ENCODE peak calls at places on chromosomes 11 and 22, in seven cellular contexts. C, L, O, H, M, K and R are unnamed samples. For H3K4me1, the result is how much of the 10 kb centered on the place peaks cover.

GRCh38 chr11:128716661-128717210 is 22.9 kb downstream of the FLI1 start:
- DNase-seq in C (no peak), L (peak), O (no peak), H (no peak), M (no peak), K (peak), R (no peak)

GRCh38 chr11:2280208-2280607 is 9.8 kb upstream of the ASCL2 start:
- DNase-seq in C (no peak), L (no peak), O (no peak), H (no peak), M (no peak), K (no peak), R (no peak)

GRCh38 chr11:93089474-93090102 is 108.2 kb downstream of the SLC36A4 start:
- DNase-seq in C (no peak), L (peak), O (peak), H (no peak), M (no peak), K (peak), R (peak)

GRCh38 chr11:78351193-78351592 is 66.4 kb downstream of the GAB2 start:
- DNase-seq in C (no peak), L (peak), O (no peak), H (no peak), M (no peak), K (no peak), R (no peak)

GRCh38 chr11:3867209-3868071 is 12.0 kb downstream of the STIM1 start:
- DNase-seq in C (no peak), L (no peak), O (no peak), H (peak), M (no peak), K (no peak), R (no peak)

GRCh38 chr11:78212586-78213371 is 24.1 kb downstream of the USP35 start:
- DNase-seq in C (no peak), L (no peak), O (no peak), H (no peak), M (no peak), K (peak), R (no peak)

GRCh38 chr11:70700871-70701270 is 302.5 kb downstream of the CTTN start:
- DNase-seq in C (no peak), L (no peak), O (no peak), H (no peak), M (no peak), K (no peak), R (no peak)

GRCh38 chr11:112744041-112744440 is 217.2 kb upstream of the NCAM1 start:
- DNase-seq in C (no peak), L (no peak), O (no peak), H (no peak), M (no peak), K (no peak), R (no peak)

GRCh38 chr11:81036168-81036870 is 1595.5 kb upstream of the TENM4 start:
- DNase-seq in C (no peak), L (no peak), O (no peak), H (no peak), M (no peak), K (no peak), R (no peak)

GRCh38 chr11:431921-432320 is 9.9 kb downstream of the ANO9 start:
- DNase-seq in C (no peak), L (no peak), O (no peak), H (no peak), M (no peak), K (no peak), R (no peak)

GRCh38 chr22:33653525-33654063 is 266.7 kb downstream of the LARGE1 start:
- DNase-seq in C (no peak), L (peak), O (no peak), H (no peak), M (no peak), K (no peak), R (no peak)

GRCh38 chr22:40449676-40450035 is 79.3 kb downstream of the SGSM3 start:
- DNase-seq in C (no peak), L (no peak), O (no peak), H (no peak), M (no peak), K (peak), R (no peak)

GRCh38 chr11:73982595-73982989 is at the start of gene UCP2:
- DNase-seq in C (peak), L (peak), O (peak), H (peak), M (peak), K (peak), R (no peak)

GRCh38 chr22:27723708-27724107 is 77.8 kb downstream of the MN1 start:
- DNase-seq in C (no peak), L (no peak), O (no peak), H (no peak), M (no peak), K (no peak), R (no peak)

GRCh38 chr22:19728836-19729235 is 5.5 kb downstream of the GP1BB start:
- DNase-seq in C (no peak), L (no peak), O (no peak), H (no peak), M (no peak), K (no peak), R (no peak)

GRCh38 chr11:111336582-111337256 is 38.4 kb downstream of the POU2AF3 start:
- DNase-seq in C (no peak), L (peak), O (peak), H (no peak), M (no peak), K (peak), R (no peak)

GRCh38 chr11:47518212-47518959 is 34.5 kb downstream of the CELF1 start:
- DNase-seq in C (no peak), L (no peak), O (no peak), H (no peak), M (no peak), K (no peak), R (no peak)

GRCh38 chr22:35728639-35729308 is 11.1 kb downstream of the APOL5 start:
- DNase-seq in C (no peak), L (no peak), O (no peak), H (no peak), M (no peak), K (no peak), R (peak)

GRCh38 chr22:30227438-30228228 is 18.9 kb downstream of the LIF start:
- DNase-seq in C (no peak), L (no peak), O (no peak), H (no peak), M (no peak), K (no peak), R (no peak)

GRCh38 chr11:112524808-112525207 is 264.1 kb upstream of the PLET1 start:
- DNase-seq in C (no peak), L (no peak), O (no peak), H (peak), M (no peak), K (no peak), R (no peak)

GRCh38 chr22:27749597-27750225 is 51.8 kb downstream of the MN1 start:
- DNase-seq in C (no peak), L (peak), O (peak), H (peak), M (no peak), K (peak), R (no peak)

GRCh38 chr11:86931965-86932332 is 23.2 kb downstream of the FZD4 start:
- DNase-seq in C (no peak), L (no peak), O (no peak), H (peak), M (no peak), K (peak), R (no peak)

GRCh38 chr22:50530857-50531545 is 1.2 kb upstream of the TYMP start:
- DNase-seq in C (peak), L (peak), O (peak), H (peak), M (no peak), K (peak), R (peak)

GRCh38 chr22:29030618-29031235 is 30.9 kb downstream of the C22orf31 start:
- DNase-seq in C (peak), L (peak), O (peak), H (peak), M (no peak), K (peak), R (peak)

GRCh38 chr11:71097506-71098240 is 154.7 kb downstream of the SHANK2 start:
- DNase-seq in C (no peak), L (no peak), O (no peak), H (no peak), M (no peak), K (no peak), R (no peak)

GRCh38 chr22:19876941-19877625 is 22.4 kb upstream of the GNB1L start:
- DNase-seq in C (no peak), L (no peak), O (no peak), H (peak), M (no peak), K (no peak), R (no peak)

GRCh38 chr11:16896716-16897115 is 117.5 kb downstream of the PLEKHA7 start:
- DNase-seq in C (no peak), L (no peak), O (no peak), H (no peak), M (no peak), K (no peak), R (no peak)

GRCh38 chr11:16893456-16894076 is 120.6 kb downstream of the PLEKHA7 start:
- DNase-seq in C (no peak), L (peak), O (no peak), H (peak), M (no peak), K (no peak), R (no peak)

GRCh38 chr11:16898274-16898985 is 115.8 kb downstream of the PLEKHA7 start:
- DNase-seq in C (no peak), L (no peak), O (no peak), H (no peak), M (no peak), K (no peak), R (no peak)

GRCh38 chr11:16897460-16898061 is 116.7 kb downstream of the PLEKHA7 start:
- DNase-seq in C (no peak), L (peak), O (peak), H (peak), M (no peak), K (no peak), R (no peak)

DNA sequence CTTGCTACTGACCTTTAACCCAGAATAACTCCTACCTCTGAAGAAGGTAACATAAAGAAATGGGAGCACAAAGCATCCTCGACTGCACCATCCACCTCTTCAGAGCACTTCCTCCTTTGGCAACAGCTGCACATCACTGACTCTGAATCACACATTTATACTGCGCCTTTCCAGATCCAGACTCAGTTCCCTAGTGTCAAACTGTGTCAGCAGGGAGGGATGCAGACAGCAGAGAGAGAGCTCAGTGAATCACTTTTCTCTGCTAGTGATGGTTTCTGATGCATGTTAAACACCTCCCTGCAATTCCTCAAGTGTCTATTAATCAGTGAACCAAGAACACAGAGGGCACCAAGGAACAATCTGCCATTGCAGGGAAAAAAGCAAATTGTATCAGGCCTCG is 118.9 kb downstream of the PLEKHA7 start:
- DNase-seq in C (no peak), L (no peak), O (no peak), H (no peak), M (no peak), K (no peak), R (no peak)
- H3K4me1 ChIP-seq in C (under half), L (half or more), O (under half), H (under half), M (under half), K (under half), R (under half)

DNA sequence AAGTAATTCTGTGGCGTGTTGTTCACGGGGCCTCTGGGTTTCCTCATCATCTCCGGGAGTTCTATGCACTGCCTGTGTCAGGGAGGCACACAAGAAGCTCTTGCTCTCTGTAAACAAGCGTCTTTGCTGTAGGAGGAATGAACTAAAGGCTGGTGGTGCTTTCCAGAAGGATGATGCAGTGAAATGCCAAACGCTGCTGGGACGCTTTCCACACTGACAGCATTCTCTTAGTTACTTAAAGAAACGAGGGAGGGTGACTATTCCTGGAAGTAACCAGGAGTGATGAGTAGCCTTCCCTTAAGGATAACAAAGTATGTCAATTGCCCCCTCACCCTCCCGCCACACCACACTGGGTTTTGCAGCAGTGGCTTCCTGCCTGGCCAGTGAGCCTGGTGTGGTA is 38.5 kb upstream of the NUP50 start:
- DNase-seq in C (no peak), L (no peak), O (no peak), H (no peak), M (no peak), K (peak), R (no peak)
- H3K27ac ChIP-seq in C (no peak), L (no peak), O (no peak), H (no peak), M (no peak), K (peak), R (no peak)

GRCh38 chr11:131408011-131408640 is 37.7 kb downstream of the NTM start:
- DNase-seq in C (peak), L (peak), O (peak), H (no peak), M (no peak), K (peak), R (no peak)
- TF ChIP-seq CTCF in C (no peak), L (peak), O (peak), H (no peak), M (no peak), K (peak), R (peak)

GRCh38 chr11:67354314-67355022 is 1.1 kb upstream of the POLD4 start:
- DNase-seq in C (peak), L (no peak), O (peak), H (peak), M (no peak), K (peak), R (peak)

GRCh38 chr11:67355023-67355793 is 1.9 kb upstream of the POLD4 start:
- DNase-seq in C (no peak), L (no peak), O (no peak), H (no peak), M (no peak), K (no peak), R (no peak)

GRCh38 chr11:67353317-67354313 is at the start of gene POLD4:
- DNase-seq in C (peak), L (peak), O (peak), H (peak), M (peak), K (peak), R (peak)

GRCh38 chr11:67351275-67352005 is 1.9 kb downstream of the POLD4 start:
- DNase-seq in C (peak), L (peak), O (peak), H (peak), M (no peak), K (peak), R (peak)

DNA sequence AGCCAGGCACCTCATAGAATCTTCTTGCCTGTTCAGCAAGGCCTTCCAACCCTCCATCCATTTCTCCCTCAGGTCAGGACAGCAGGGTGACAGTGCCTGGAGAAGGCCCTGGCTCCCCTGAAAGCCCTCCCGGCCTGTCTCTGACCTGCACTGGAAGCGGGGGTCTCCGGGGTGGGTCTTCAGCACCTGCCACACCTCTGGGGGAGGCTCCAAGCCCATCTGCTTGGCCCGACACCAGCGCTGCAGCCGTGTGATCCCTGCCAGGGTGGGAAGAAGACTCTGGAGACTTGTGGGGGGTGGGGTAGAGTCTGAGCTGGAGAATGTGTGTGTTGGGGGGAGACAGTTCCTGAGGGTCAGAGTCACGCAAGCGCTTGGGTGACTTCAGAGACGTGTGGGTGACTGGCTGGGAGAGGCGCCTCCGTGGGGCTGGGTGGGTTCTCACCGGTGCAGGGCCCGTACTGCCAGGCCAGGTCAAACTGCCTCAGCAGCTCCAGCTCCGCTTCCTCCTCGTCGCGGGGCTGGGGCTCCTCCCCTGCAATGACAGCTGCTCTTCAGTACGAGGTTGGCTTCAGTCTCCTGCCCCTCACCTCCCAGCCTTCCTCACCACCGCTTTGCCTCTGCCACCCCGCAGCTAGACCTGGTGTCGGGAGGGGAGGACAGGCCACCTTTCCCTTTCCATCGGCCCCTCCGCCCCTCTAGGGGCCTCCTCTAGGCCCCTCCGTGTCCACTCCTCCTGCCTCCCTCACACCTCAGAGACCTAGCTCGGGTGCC is 615 bp downstream of the POLD4 start:
- DNase-seq in C (peak), L (peak), O (peak), H (no peak), M (no peak), K (no peak), R (peak)
- H3K4me1 ChIP-seq in C (under half), L (under half), O (under half), H (under half), M (half or more), K (under half), R (under half)

GRCh38 chr11:109914038-109914437 is 179.2 kb upstream of the ZC3H12C start:
- DNase-seq in C (peak), L (peak), O (no peak), H (no peak), M (no peak), K (no peak), R (no peak)

GRCh38 chr11:109911488-109911887 is 181.7 kb upstream of the ZC3H12C start:
- DNase-seq in C (no peak), L (no peak), O (no peak), H (no peak), M (no peak), K (no peak), R (no peak)

GRCh38 chr11:109914809-109915653 is 178.2 kb upstream of the ZC3H12C start:
- DNase-seq in C (no peak), L (no peak), O (no peak), H (no peak), M (no peak), K (peak), R (no peak)
- H3K27ac ChIP-seq in C (no peak), L (no peak), O (no peak), H (no peak), M (peak), K (no peak), R (no peak)

GRCh38 chr11:65096926-65097325 is 912 bp downstream of the VPS51 start:
- DNase-seq in C (no peak), L (no peak), O (no peak), H (no peak), M (no peak), K (no peak), R (no peak)

GRCh38 chr11:65104628-65105027 is 7.0 kb upstream of the TM7SF2 start:
- DNase-seq in C (no peak), L (no peak), O (no peak), H (no peak), M (no peak), K (peak), R (no peak)

GRCh38 chr11:65102142-65103095 is 6.4 kb downstream of the VPS51 start:
- DNase-seq in C (no peak), L (no peak), O (no peak), H (no peak), M (no peak), K (no peak), R (no peak)

GRCh38 chr11:65103476-65103875 is 7.5 kb downstream of the VPS51 start:
- DNase-seq in C (no peak), L (no peak), O (no peak), H (no peak), M (no peak), K (no peak), R (no peak)

GRCh38 chr11:65100674-65101350 is 4.8 kb downstream of the VPS51 start:
- DNase-seq in C (no peak), L (no peak), O (no peak), H (no peak), M (no peak), K (peak), R (no peak)
- TF ChIP-seq CTCF in C (no peak), L (peak), O (peak), H (no peak), M (no peak), K (no peak), R (no peak)